ENCODE peak calls at places on chromosome 10, in five cellular contexts. G is fibroblast of mammary gland, S is cardiac muscle cell, I is fibroblast of the aortic adventitia, W is brain microvascular endothelial cell. X is an unnamed sample.

GRCh38 chr10:70672165-70672992 is at the start of gene ADAMTS14:
- DNase-seq in W (no peak), S (peak), G (peak), I (peak), X (no peak)

GRCh38 chr10:65846949-65847348 is 1078.9 kb upstream of the LRRTM3 start:
- DNase-seq in I (no peak), G (no peak), W (no peak), S (no peak), X (no peak)

GRCh38 chr10:126956712-126957108 is 51.5 kb downstream of the DOCK1 start:
- DNase-seq in W (no peak), I (no peak), S (no peak), G (no peak), X (no peak)

GRCh38 chr10:132544744-132545658 is 7.4 kb downstream of the INPP5A start:
- DNase-seq in S (no peak), G (no peak), W (no peak), I (no peak), X (no peak)

GRCh38 chr10:12409171-12409570 is 59.8 kb downstream of the CAMK1D start:
- DNase-seq in G (no peak), W (no peak), S (no peak), I (no peak), X (no peak)

GRCh38 chr10:92720306-92721165 is 30.8 kb downstream of the HHEX start:
- DNase-seq in G (no peak), S (no peak), W (no peak), I (no peak), X (no peak)

GRCh38 chr10:26970667-26971066 is 109.9 kb upstream of the ABI1 start:
- DNase-seq in G (no peak), I (no peak), S (no peak), W (no peak), X (no peak)

GRCh38 chr10:93352638-93353383 is 129.3 kb downstream of the MYOF start:
- DNase-seq in W (peak), I (peak), G (peak), S (peak), X (no peak)

GRCh38 chr10:49115015-49115795 is at the start of gene VSTM4:
- DNase-seq in G (peak), W (peak), I (peak), S (peak), X (no peak)
- TF ChIP-seq CTCF in G (no peak), W (no peak), I (no peak), S (no peak), X (no peak)

GRCh38 chr10:670990-671389 is 18.5 kb downstream of the DIP2C start:
- DNase-seq in S (no peak), W (no peak), I (no peak), G (no peak), X (no peak)
- H3K4me3 ChIP-seq in S (no peak), W (no peak), I (no peak), G (no peak), X (no peak)

GRCh38 chr10:57825015-57825414 is 442.7 kb downstream of the IPMK start:
- DNase-seq in S (no peak), W (no peak), I (no peak), G (no peak), X (no peak)

GRCh38 chr10:57830877-57831535 is 436.7 kb downstream of the IPMK start:
- DNase-seq in S (no peak), I (no peak), G (no peak), W (no peak), X (no peak)
- TF ChIP-seq CTCF in S (no peak), I (no peak), G (no peak), W (no peak), X (no peak)

GRCh38 chr10:43574906-43575305 is 490 bp upstream of the ZNF239 start:
- DNase-seq in S (no peak), W (no peak), I (no peak), G (no peak), X (no peak)
- H3K4me3 ChIP-seq in S (peak), W (peak), I (peak), G (peak), X (peak)

GRCh38 chr10:98487692-98488091 is 41.0 kb upstream of the HPS1 start:
- DNase-seq in G (no peak), I (no peak), S (no peak), W (no peak), X (no peak)
- TF ChIP-seq CTCF in G (no peak), I (no peak), S (no peak), W (no peak), X (no peak)

GRCh38 chr10:35005868-35006267 is 84.3 kb downstream of the CUL2 start:
- DNase-seq in I (peak), W (peak), G (peak), S (peak), X (peak)

GRCh38 chr10:35003906-35004305 is 86.2 kb downstream of the CUL2 start:
- DNase-seq in I (no peak), W (no peak), S (no peak), G (no peak), X (no peak)

GRCh38 chr10:35006836-35007235 is 83.3 kb downstream of the CUL2 start:
- DNase-seq in S (peak), G (peak), W (no peak), I (peak), X (no peak)

GRCh38 chr10:35007858-35008301 is 82.3 kb downstream of the CUL2 start:
- DNase-seq in S (no peak), W (no peak), I (no peak), G (no peak), X (no peak)

GRCh38 chr10:35004651-35005050 is 85.5 kb downstream of the CUL2 start:
- DNase-seq in S (no peak), I (no peak), W (no peak), G (no peak), X (no peak)
- H3K4me3 ChIP-seq in S (no peak), I (no peak), W (no peak), G (no peak), X (no peak)

DNA sequence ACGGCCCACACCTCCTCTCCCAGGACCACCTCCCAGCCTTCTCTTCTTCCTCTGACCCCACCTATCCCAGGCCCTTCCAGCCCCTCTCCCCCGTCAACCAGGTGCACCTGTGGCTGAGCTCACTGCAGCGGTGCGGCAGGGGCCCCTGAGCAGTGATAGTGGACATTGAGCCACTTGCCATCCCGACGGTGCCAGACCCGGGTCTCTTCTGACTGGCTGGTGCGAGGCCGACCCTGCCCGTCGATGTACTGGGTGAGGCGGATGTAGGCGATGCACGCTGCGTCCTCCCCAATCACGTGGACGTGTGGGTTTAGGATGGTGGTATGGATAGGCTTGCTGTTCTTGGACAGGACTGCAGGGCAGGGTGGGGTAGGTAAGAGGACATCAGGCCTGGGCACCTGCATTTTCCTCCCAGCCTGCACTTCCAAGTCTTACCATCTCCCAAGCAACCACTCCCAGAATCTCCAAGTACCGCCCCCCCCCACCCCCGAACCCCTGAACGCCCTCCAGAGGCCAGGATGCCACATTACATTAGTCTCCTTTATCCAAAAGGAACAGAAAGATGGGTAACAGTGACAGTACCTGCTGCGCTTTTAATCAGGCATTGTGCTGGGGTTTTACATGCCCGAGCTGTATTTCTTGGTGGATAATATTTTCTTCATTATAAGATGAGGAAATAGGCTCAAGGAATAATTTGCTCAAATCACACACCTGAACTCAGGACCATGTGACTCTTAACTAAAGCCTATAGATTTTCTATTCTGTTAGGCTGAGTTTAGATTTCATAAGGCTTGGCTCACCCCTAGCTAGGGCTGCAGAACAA is 3.7 kb upstream of the NDST2 start:
- DNase-seq in G (peak), W (no peak), S (no peak), I (no peak), X (no peak)
- TF ChIP-seq CTCF in G (peak), W (peak), S (no peak), I (peak), X (peak)

GRCh38 chr10:80473096-80473657 is 19.1 kb downstream of the TSPAN14 start:
- DNase-seq in S (no peak), G (no peak), I (no peak), W (no peak), X (no peak)
- H3K4me3 ChIP-seq in S (no peak), G (no peak), I (no peak), W (no peak), X (no peak)

GRCh38 chr10:18472977-18473376 is 178.4 kb downstream of the NSUN6 start:
- DNase-seq in I (no peak), S (no peak), G (no peak), W (no peak), X (no peak)
- TF ChIP-seq CTCF in I (no peak), S (no peak), G (peak), W (no peak), X (no peak)

GRCh38 chr10:119006451-119007210 is 22.9 kb upstream of the NANOS1 start:
- DNase-seq in W (peak), S (peak), G (peak), I (peak), X (peak)
- H3K4me3 ChIP-seq in W (no peak), S (no peak), G (no peak), I (no peak), X (no peak)

X was measured in BJ.